ENCODE peak calls at places on chromosomes 13 and 19, in six cellular contexts. H is NCI-H460; V is kidney epithelial cell; Q is activated CD4-positive, alpha-beta T cell treated with anti-CD3 and anti-CD28 coated beads, Interleukin-2, amount 50 U/mL, for 4 hours; B is EH; K is glutamatergic neuron. U is an unnamed sample.

GRCh38 chr19:50460161-50460765 is 16.0 kb upstream of the EMC10 start:
- DNase-seq in H (no peak), V (peak), Q (no peak), B (peak), K (no peak), U (no peak)

GRCh38 chr19:39843919-39844793 is 2.0 kb downstream of the FBL start:
- DNase-seq in H (peak), V (no peak), Q (no peak), B (peak), K (no peak), U (peak)

GRCh38 chr13:45522571-45522970 is 57.8 kb downstream of the COG3 start:
- DNase-seq in H (no peak), V (no peak), Q (no peak), B (peak), K (no peak), U (no peak)

GRCh38 chr19:8085606-8086464 is 33.3 kb downstream of the CCL25 start:
- DNase-seq in H (peak), V (no peak), Q (no peak), B (no peak), K (no peak), U (no peak)

GRCh38 chr19:48446579-48446978 is 796 bp downstream of the GRWD1 start:
- DNase-seq in H (no peak), V (no peak), Q (no peak), B (no peak), K (no peak), U (no peak)

GRCh38 chr13:32115069-32115468 is 83.5 kb downstream of the FRY start:
- DNase-seq in H (no peak), V (no peak), Q (no peak), B (no peak), K (no peak), U (no peak)

GRCh38 chr19:37778613-37779138 is 710 bp downstream of the ZNF573 start:
- DNase-seq in H (no peak), V (no peak), Q (no peak), B (peak), K (peak), U (no peak)

GRCh38 chr13:30647824-30648521 is 30.3 kb downstream of the USPL1 start:
- DNase-seq in H (no peak), V (no peak), Q (no peak), B (no peak), K (no peak), U (no peak)

GRCh38 chr19:46347572-46347883 is 641 bp downstream of the PPP5C start:
- DNase-seq in H (no peak), V (no peak), Q (no peak), B (no peak), K (no peak), U (no peak)

GRCh38 chr19:5039642-5040543 is 71.0 kb downstream of the KDM4B start:
- DNase-seq in H (no peak), V (no peak), Q (no peak), B (no peak), K (no peak), U (no peak)

GRCh38 chr13:92512852-92513251 is 713.8 kb upstream of the GPC6 start:
- DNase-seq in H (no peak), V (no peak), Q (no peak), B (no peak), K (no peak), U (no peak)